ENCODE peak calls at places on chromosomes 13 and 19, in five cellular contexts. U is Panc1, C is small intestine, S is breast epithelium, T is lower lobe of right lung. N is an unnamed sample.

GRCh38 chr13:94201022-94201421 is 278.5 kb downstream of the DCT start:
- DNase-seq in U (no peak), C (no peak), S (no peak), T (no peak), N (no peak)

GRCh38 chr13:30934381-30934780 is 1.9 kb downstream of the TEX26 start:
- DNase-seq in U (no peak), C (no peak), S (no peak), T (no peak), N (no peak)

GRCh38 chr19:3397266-3398022 is 31.1 kb downstream of the NFIC start:
- DNase-seq in U (no peak), C (peak; percentile 45), S (no peak), T (peak; percentile 73), N (no peak)

GRCh38 chr19:1231729-1232128 is 6.1 kb downstream of the CBARP start:
- DNase-seq in U (no peak), C (no peak), S (no peak), T (no peak), N (no peak)

GRCh38 chr19:55391191-55391670 is 5.5 kb downstream of the RPL28 start:
- DNase-seq in U (no peak), C (no peak), S (no peak), T (no peak), N (no peak)

GRCh38 chr13:80363890-80364503 is 23.1 kb upstream of the SPRY2 start:
- DNase-seq in U (no peak), C (peak; percentile 27), S (no peak), T (no peak), N (no peak)

GRCh38 chr13:101150998-101151397 is 265.3 kb downstream of the NALCN start:
- DNase-seq in U (no peak), C (no peak), S (no peak), T (no peak), N (no peak)

GRCh38 chr19:53881482-53882390 is at the start of gene PRKCG:
- DNase-seq in U (no peak), C (peak; percentile 42), S (no peak), T (peak; percentile 62), N (no peak)

GRCh38 chr19:39403331-39404312 is 3.0 kb upstream of the ZFP36 start:
- DNase-seq in U (peak; percentile 100), C (peak; percentile 94), S (peak; percentile 99), T (peak; percentile 99), N (peak; percentile 98)

GRCh38 chr19:47107953-47108746 is 5.4 kb downstream of the ZC3H4 start:
- DNase-seq in U (no peak), C (no peak), S (no peak), T (no peak), N (no peak)

GRCh38 chr13:81986308-81986707 is 1645.4 kb upstream of the SPRY2 start:
- DNase-seq in U (no peak), C (no peak), S (no peak), T (no peak), N (no peak)

GRCh38 chr13:70080030-70080429 is 27.6 kb upstream of the ATXN8OS start:
- DNase-seq in U (no peak), C (no peak), S (no peak), T (no peak), N (no peak)

GRCh38 chr19:47228937-47229673 is 1.9 kb downstream of the BBC3 start:
- DNase-seq in U (no peak), C (no peak), S (no peak), T (no peak), N (no peak)

GRCh38 chr19:42519108-42519507 is 9.2 kb downstream of the CEACAM1 start:
- DNase-seq in U (no peak), C (no peak), S (no peak), T (no peak), N (no peak)

GRCh38 chr19:41936416-41936850 is 8.2 kb upstream of the ERFL start:
- DNase-seq in U (no peak), C (no peak), S (no peak), T (no peak), N (no peak)

GRCh38 chr13:68099616-68100015 is 869.5 kb upstream of the PCDH9 start:
- DNase-seq in U (peak; percentile 10), C (no peak), S (no peak), T (no peak), N (no peak)

GRCh38 chr13:34254366-34254765 is 436.4 kb downstream of the RFC3 start:
- DNase-seq in U (no peak), C (no peak), S (no peak), T (no peak), N (no peak)

GRCh38 chr19:56834564-56835375 is 5.8 kb downstream of the PEG3 start:
- DNase-seq in U (no peak), C (no peak), S (no peak), T (no peak), N (no peak)

GRCh38 chr13:95697052-95697680 is 20.2 kb downstream of the DNAJC3 start:
- DNase-seq in U (no peak), C (no peak), S (no peak), T (no peak), N (no peak)

GRCh38 chr19:33811736-33812387 is 15.2 kb downstream of the KCTD15 start:
- DNase-seq in U (no peak), C (no peak), S (no peak), T (peak; percentile 2), N (peak; percentile 24)

GRCh38 chr13:22486490-22486889 is 694.3 kb upstream of the SGCG start:
- DNase-seq in U (no peak), C (no peak), S (no peak), T (no peak), N (no peak)

GRCh38 chr19:17540174-17540573 is 15.3 kb upstream of the COLGALT1 start:
- DNase-seq in U (no peak), C (no peak), S (no peak), T (no peak), N (no peak)

GRCh38 chr19:49442793-49443365 is 1.6 kb upstream of the SLC17A7 start:
- DNase-seq in U (no peak), C (peak; percentile 94), S (peak; percentile 94), T (peak; percentile 96), N (peak; percentile 98)

GRCh38 chr13:30943881-30944280 is 11.4 kb downstream of the TEX26 start:
- DNase-seq in U (no peak), C (no peak), S (no peak), T (no peak), N (no peak)

GRCh38 chr19:11092181-11092538 is 2.9 kb downstream of the LDLR start:
- DNase-seq in U (no peak), C (peak; percentile 73), S (no peak), T (no peak), N (no peak)

GRCh38 chr13:45416521-45417125 is 1.6 kb downstream of the SLC25A30 start:
- DNase-seq in U (no peak), C (peak; percentile 75), S (no peak), T (no peak), N (no peak)

GRCh38 chr19:50434525-50434924 is 1.8 kb downstream of the MYBPC2 start:
- DNase-seq in U (no peak), C (no peak), S (no peak), T (no peak), N (no peak)

GRCh38 chr13:73422973-73423372 is 364.2 kb downstream of the KLF5 start:
- DNase-seq in U (no peak), C (peak; percentile 66), S (no peak), T (no peak), N (no peak)

GRCh38 chr13:113968463-113969310 is 5.2 kb downstream of the C13orf46 start:
- DNase-seq in U (no peak), C (no peak), S (no peak), T (peak; percentile 20), N (peak; percentile 34)

GRCh38 chr19:8483165-8483564 is 19.3 kb downstream of the PRAM1 start:
- DNase-seq in U (no peak), C (no peak), S (no peak), T (no peak), N (no peak)

GRCh38 chr19:8478605-8479004 is 23.8 kb downstream of the PRAM1 start:
- DNase-seq in U (no peak), C (no peak), S (no peak), T (no peak), N (no peak)

GRCh38 chr19:8482696-8483095 is 19.7 kb downstream of the PRAM1 start:
- DNase-seq in U (no peak), C (no peak), S (no peak), T (no peak), N (no peak)

GRCh38 chr19:8481616-8482015 is 20.8 kb downstream of the PRAM1 start:
- DNase-seq in U (no peak), C (no peak), S (no peak), T (no peak), N (no peak)

DNA sequence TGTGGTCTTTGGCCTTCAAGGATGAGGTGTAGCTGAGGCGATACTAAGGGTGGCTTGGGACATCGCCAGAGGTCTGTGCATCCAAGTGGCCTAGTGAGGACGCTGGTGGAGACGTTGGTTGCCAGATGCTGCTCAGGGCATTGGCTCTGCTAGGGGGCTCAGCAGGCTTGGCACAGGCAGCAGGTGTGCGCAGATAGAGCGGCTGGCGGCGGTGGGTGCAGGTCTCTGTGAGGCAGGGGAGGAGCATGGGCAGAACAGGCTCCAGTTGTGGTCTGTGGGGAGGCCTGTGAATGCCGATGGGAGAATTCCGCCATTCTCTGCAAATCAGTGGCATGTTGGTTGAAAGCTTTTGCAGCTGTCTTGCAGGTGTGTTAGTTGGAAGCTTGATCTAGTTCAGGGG is 21.2 kb downstream of the PRAM1 start:
- DNase-seq in U (no peak), C (no peak), S (no peak), T (no peak), N (no peak)
- H3K4me1 ChIP-seq in U (no peaks in the 10 kb centered on the region), C (no peaks in the 10 kb centered on the region), S (peaks cover 3% of the 10 kb centered on the region), T (peaks cover 42% of the 10 kb centered on the region), N (peaks cover 5% of the 10 kb centered on the region)

GRCh38 chr19:40567040-40567749 is 9.5 kb upstream of the SHKBP1 start:
- DNase-seq in U (no peak), C (no peak), S (no peak), T (no peak), N (no peak)
- H3K4me1 ChIP-seq in U (peaks cover 5% of the 10 kb centered on the region), C (no peaks in the 10 kb centered on the region), S (peaks cover 4% of the 10 kb centered on the region), T (peaks cover 18% of the 10 kb centered on the region), N (no peaks in the 10 kb centered on the region)

GRCh38 chr19:13887039-13887438 is 10.1 kb downstream of the NANOS3 start:
- DNase-seq in U (no peak), C (peak; percentile 73), S (no peak), T (no peak), N (no peak)
- H3K4me1 ChIP-seq in U (no peaks in the 10 kb centered on the region), C (peaks cover 7% of the 10 kb centered on the region), S (peaks cover 3% of the 10 kb centered on the region), T (peaks cover under 1% of the 10 kb centered on the region), N (peaks cover 6% of the 10 kb centered on the region)

GRCh38 chr13:40063278-40063698 is 407.8 kb downstream of the COG6 start:
- DNase-seq in U (no peak), C (no peak), S (no peak), T (no peak), N (no peak)
- H3K4me1 ChIP-seq in U (no peaks in the 10 kb centered on the region), C (no peaks in the 10 kb centered on the region), S (no peaks in the 10 kb centered on the region), T (no peaks in the 10 kb centered on the region), N (peaks cover 26% of the 10 kb centered on the region)

GRCh38 chr13:44241638-44242037 is 132.0 kb upstream of the SERP2 start:
- DNase-seq in U (no peak), C (no peak), S (no peak), T (no peak), N (no peak)
- H3K4me1 ChIP-seq in U (no peaks in the 10 kb centered on the region), C (no peaks in the 10 kb centered on the region), S (no peaks in the 10 kb centered on the region), T (peaks cover 15% of the 10 kb centered on the region), N (peaks cover 20% of the 10 kb centered on the region)

DNA sequence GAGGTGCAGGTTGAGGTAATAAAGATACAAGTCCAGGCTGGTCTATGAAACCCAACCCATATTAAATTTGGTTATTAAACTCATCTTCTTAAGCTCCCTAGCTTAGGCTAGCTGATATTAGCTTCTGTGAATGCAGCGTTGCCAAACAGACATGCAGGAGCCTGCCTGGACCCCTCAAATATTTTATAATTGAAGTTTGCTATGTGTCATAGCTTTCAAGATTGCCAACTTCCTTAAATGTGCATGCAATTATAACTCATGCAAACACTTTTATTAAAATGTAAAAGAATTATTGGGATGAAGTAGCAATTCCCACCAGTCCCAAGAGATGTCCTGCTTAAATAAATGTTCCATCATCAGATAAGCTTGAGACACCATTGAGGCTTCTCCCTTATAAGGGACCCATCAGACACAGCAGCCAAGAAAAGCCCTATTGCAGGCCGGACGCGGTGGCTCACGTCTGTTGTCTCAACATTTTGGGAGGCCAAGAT is 51.3 kb downstream of the MBNL2 start:
- DNase-seq in U (no peak), C (no peak), S (no peak), T (no peak), N (peak; percentile 74)
- H3K4me1 ChIP-seq in U (peaks cover 94% of the 10 kb centered on the region), C (no peaks in the 10 kb centered on the region), S (no peaks in the 10 kb centered on the region), T (peaks cover 68% of the 10 kb centered on the region), N (peaks cover 65% of the 10 kb centered on the region)

N was measured in RWPE2.